ENCODE peak calls at places on chromosomes 5 and 9, in four cellular contexts. V, P, W and B are unnamed samples.

GRCh38 chr5:66517361-66517760 is 78.8 kb upstream of the MAST4 start:
- DNase-seq in W (no peak), P (no peak), V (no peak), B (no peak)

GRCh38 chr5:154242964-154243376 is 52.4 kb downstream of the GALNT10 start:
- DNase-seq in W (no peak), V (no peak), P (no peak), B (no peak)

GRCh38 chr5:154312571-154312970 is 122.0 kb downstream of the GALNT10 start:
- DNase-seq in P (no peak), W (no peak), V (no peak), B (no peak)

GRCh38 chr5:155019601-155020226 is 6.2 kb downstream of the KIF4B start:
- DNase-seq in P (no peak), W (no peak), V (no peak), B (no peak)

GRCh38 chr9:3240651-3241268 is 285.0 kb downstream of the RFX3 start:
- DNase-seq in P (peak; percentile 74), V (peak; percentile 65), W (peak; percentile 60), B (peak; percentile 41)

GRCh38 chr9:111985315-111985714 is 88.7 kb downstream of the UGCG start:
- DNase-seq in P (no peak), W (no peak), V (no peak), B (no peak)

GRCh38 chr5:159908201-159908940 is 7.9 kb upstream of the ADRA1B start:
- DNase-seq in V (no peak), W (no peak), P (no peak), B (no peak)

GRCh38 chr5:157026789-157027424 is 32.0 kb downstream of the HAVCR1 start:
- DNase-seq in W (no peak), P (peak; percentile 52), V (peak; percentile 37), B (peak; percentile 26)

GRCh38 chr5:73693573-73694061 is 67.6 kb downstream of the ARHGEF28 start:
- DNase-seq in P (no peak), W (peak; percentile 56), V (no peak), B (no peak)

GRCh38 chr5:134018154-134018985 is 13.6 kb upstream of the VDAC1 start:
- DNase-seq in V (no peak), P (no peak), W (peak; percentile 91), B (no peak)

GRCh38 chr5:18742830-18743229 is 1108.6 kb downstream of the TAF11L14 start:
- DNase-seq in P (no peak), W (no peak), V (no peak), B (no peak)

GRCh38 chr5:18744441-18744840 is 1110.2 kb downstream of the TAF11L14 start:
- DNase-seq in P (no peak), W (no peak), V (no peak), B (no peak)

GRCh38 chr5:18745988-18746615 is 1111.8 kb downstream of the TAF11L14 start:
- DNase-seq in V (no peak), P (no peak), W (peak; percentile 45), B (no peak)

GRCh38 chr5:18745591-18745987 is 1111.3 kb downstream of the TAF11L14 start:
- DNase-seq in V (no peak), P (no peak), W (peak; percentile 0), B (no peak)

DNA sequence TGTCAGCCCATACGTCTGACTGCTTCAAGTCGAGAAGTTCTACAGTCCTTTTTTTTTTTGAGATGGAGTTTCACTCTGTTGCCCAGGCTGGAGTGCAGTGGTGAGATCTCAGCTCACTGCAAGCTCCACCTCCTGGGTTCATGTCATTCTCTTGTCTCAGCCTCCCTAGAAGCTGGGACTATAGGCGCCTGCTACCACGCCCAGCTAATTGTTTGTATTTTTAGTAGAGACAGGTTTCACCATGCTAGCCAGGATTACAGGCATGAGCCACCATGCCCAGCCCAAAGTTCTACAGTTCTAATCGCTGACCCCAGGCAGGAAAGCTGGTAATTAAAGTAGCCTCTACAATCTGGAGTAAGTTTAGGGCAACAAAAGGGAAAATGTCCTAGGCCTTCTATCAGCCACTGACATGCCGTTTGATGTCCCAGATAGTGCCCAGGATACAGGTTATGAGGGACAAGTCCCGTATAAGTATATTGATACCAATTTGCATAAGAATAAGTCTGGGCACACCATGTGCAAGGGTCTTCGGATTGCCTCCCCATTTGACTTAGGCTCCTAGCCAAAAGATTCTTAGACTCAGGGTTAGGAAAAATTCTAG is 1110.8 kb downstream of the TAF11L14 start:
- DNase-seq in V (no peak), P (no peak), W (no peak), B (peak; percentile 19)
- TF ChIP-seq FOSL1 in V (no peak), P (no peak), W (no peak), B (no peak)

GRCh38 chr5:68458416-68458815 is 242.9 kb downstream of the PIK3R1 start:
- DNase-seq in W (no peak), V (no peak), P (no peak), B (no peak)

GRCh38 chr5:68457298-68457697 is 241.7 kb downstream of the PIK3R1 start:
- DNase-seq in P (no peak), W (no peak), V (no peak), B (no peak)

GRCh38 chr5:68459093-68459492 is 243.5 kb downstream of the PIK3R1 start:
- DNase-seq in W (peak; percentile 56), V (no peak), P (no peak), B (no peak)

GRCh38 chr5:68459500-68460139 is 244.1 kb downstream of the PIK3R1 start:
- DNase-seq in W (peak; percentile 16), P (no peak), V (no peak), B (no peak)

GRCh38 chr5:68460147-68460760 is 244.7 kb downstream of the PIK3R1 start:
- DNase-seq in P (no peak), V (peak; percentile 60), W (peak; percentile 52), B (peak; percentile 47)
- TF ChIP-seq FOSL1 in P (no peak), V (no peak), W (no peak), B (no peak)

DNA sequence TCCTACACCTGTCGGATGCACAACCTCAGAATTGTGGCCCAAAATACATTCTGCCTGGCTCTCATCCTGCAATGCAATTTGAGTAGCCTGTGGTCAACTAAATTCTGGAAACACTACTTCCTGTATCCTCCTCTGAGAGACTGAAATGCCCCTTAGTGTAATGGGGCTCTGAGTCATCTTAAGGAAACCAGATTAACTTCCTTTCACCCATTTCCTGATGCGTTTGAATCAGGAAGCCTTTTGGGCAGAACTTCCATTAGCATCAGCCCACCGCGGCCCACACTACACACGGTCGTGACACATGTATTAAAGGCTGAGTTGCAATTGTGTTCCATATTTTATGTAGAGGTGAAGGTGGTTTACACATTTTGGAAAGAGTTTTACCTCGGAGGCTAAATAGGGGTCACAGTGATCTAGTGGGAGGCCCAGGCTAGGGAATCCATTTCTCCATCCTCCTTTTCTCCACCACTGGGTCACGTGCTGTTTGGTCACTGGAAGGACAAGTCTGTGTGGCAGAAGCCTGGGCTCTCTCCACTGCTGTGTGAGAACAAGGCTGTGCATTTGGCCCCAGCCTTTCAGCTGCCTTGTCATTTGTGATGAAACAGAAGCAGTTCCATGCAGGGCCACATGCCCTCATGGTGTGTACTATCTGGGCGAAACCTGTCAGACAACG is 55.9 kb downstream of the DAP start:
- DNase-seq in W (no peak), V (peak; percentile 70), P (no peak), B (peak; percentile 60)
- TF ChIP-seq FOSL1 in W (no peak), V (peak; percentile 69), P (no peak), B (peak; percentile 80)

GRCh38 chr5:148469446-148470062 is 85.8 kb downstream of the FBXO38 start:
- DNase-seq in P (no peak), W (no peak), V (no peak), B (no peak)
- TF ChIP-seq FOSL1 in P (no peak), W (no peak), V (no peak), B (no peak)

GRCh38 chr5:50667079-50667652 is 729 bp downstream of the PARP8 start:
- DNase-seq in P (peak; percentile 85), W (no peak), V (no peak), B (no peak)

GRCh38 chr5:50667653-50668403 is 1.4 kb downstream of the PARP8 start:
- DNase-seq in W (no peak), V (no peak), P (no peak), B (no peak)

GRCh38 chr5:50663636-50664035 is 2.8 kb upstream of the PARP8 start:
- DNase-seq in W (no peak), V (no peak), P (no peak), B (no peak)

GRCh38 chr5:50665091-50665490 is 1.3 kb upstream of the PARP8 start:
- DNase-seq in W (no peak), P (no peak), V (no peak), B (no peak)

GRCh38 chr5:50666261-50667078 is at the start of gene PARP8:
- DNase-seq in W (no peak), V (no peak), P (peak; percentile 78), B (no peak)
- TF ChIP-seq FOSL1 in W (no peak), V (no peak), P (no peak), B (no peak)

GRCh38 chr5:111248571-111248970 is 24.4 kb downstream of the CAMK4 start:
- DNase-seq in W (no peak), P (no peak), V (no peak), B (no peak)
- TF ChIP-seq FOSL1 in W (no peak), P (no peak), V (no peak), B (no peak)

GRCh38 chr9:131505012-131505411 is 2.3 kb downstream of the POMT1 start:
- DNase-seq in V (no peak), P (no peak), W (no peak), B (peak; percentile 60)

GRCh38 chr9:131500939-131501541 is 1.7 kb upstream of the POMT1 start:
- DNase-seq in P (no peak), W (no peak), V (no peak), B (no peak)

GRCh38 chr9:131502781-131503625 is at the start of gene POMT1:
- DNase-seq in V (peak; percentile 18), W (peak; percentile 73), P (peak; percentile 93), B (peak; percentile 99)

GRCh38 chr9:131500377-131500776 is 2.3 kb upstream of the POMT1 start:
- DNase-seq in W (no peak), V (no peak), P (no peak), B (no peak)

GRCh38 chr9:131503626-131504465 is 1.1 kb downstream of the POMT1 start:
- DNase-seq in W (peak; percentile 32), V (no peak), P (peak; percentile 63), B (peak; percentile 60)
- TF ChIP-seq FOSL1 in W (no peak), V (no peak), P (no peak), B (no peak)

GRCh38 chr5:168286386-168286785 is 5.1 kb upstream of the WWC1 start:
- DNase-seq in W (no peak), V (no peak), P (peak; percentile 71), B (no peak)

GRCh38 chr5:168287362-168287761 is 4.1 kb upstream of the WWC1 start:
- DNase-seq in V (no peak), P (no peak), W (no peak), B (no peak)

GRCh38 chr5:168285696-168286095 is 5.7 kb upstream of the WWC1 start:
- DNase-seq in W (no peak), V (no peak), P (no peak), B (no peak)

GRCh38 chr5:168284809-168285208 is 6.6 kb upstream of the WWC1 start:
- DNase-seq in P (no peak), V (no peak), W (no peak), B (no peak)

GRCh38 chr5:168282120-168282519 is 9.3 kb upstream of the WWC1 start:
- DNase-seq in W (peak; percentile 52), V (no peak), P (no peak), B (no peak)
- TF ChIP-seq FOSL1 in W (no peak), V (no peak), P (no peak), B (no peak)

GRCh38 chr5:36786613-36787012 is 90.0 kb upstream of the NIPBL start:
- DNase-seq in W (no peak), P (no peak), V (no peak), B (no peak)
- TF ChIP-seq FOSL1 in W (no peak), P (no peak), V (no peak), B (no peak)